ENCODE peak calls at places on chromosomes 16 and 17, in six cellular contexts. Z is A549; E is Peyer's patch; L is activated CD8-positive, alpha-beta memory T cell treated with anti-CD3 and anti-CD28 coated beads for 1 hour; J is hepatic stellate cell; D is nucleus accumbens. C is an unnamed sample.
A peak's percentile ranks its signal among the peaks of the same experiment; 100 is the strongest.

GRCh38 chr16:54447606-54448440 is 161.2 kb upstream of the IRX3 start:
- DNase-seq in E (no peak), Z (peak; percentile 49), J (peak; percentile 7), D (no peak), L (no peak), C (no peak)

GRCh38 chr16:53094013-53094630 is 39.3 kb downstream of the CHD9 start:
- DNase-seq in Z (peak; percentile 74), J (no peak), D (no peak), L (peak; percentile 1), E (peak; percentile 90), C (no peak)

GRCh38 chr17:20059728-20060188 is 50.6 kb downstream of the SPECC1 start:
- DNase-seq in E (no peak), D (no peak), Z (peak; percentile 93), J (no peak), L (no peak), C (no peak)

GRCh38 chr17:41972571-41973411 is 6.2 kb downstream of the CNP start:
- DNase-seq in E (peak; percentile 86), J (no peak), L (no peak), D (no peak), Z (no peak), C (no peak)

GRCh38 chr16:65463652-65464260 is 341.9 kb upstream of the CDH11 start:
- DNase-seq in E (no peak), Z (no peak), L (no peak), D (no peak), J (no peak), C (no peak)

GRCh38 chr17:67685351-67685750 is 32.4 kb upstream of the NOL11 start:
- DNase-seq in D (no peak), J (no peak), E (no peak), Z (no peak), L (no peak), C (no peak)

GRCh38 chr16:49635591-49636581 is 220.0 kb downstream of the ZNF423 start:
- DNase-seq in Z (no peak), D (no peak), J (no peak), L (no peak), E (no peak), C (no peak)

GRCh38 chr17:82257473-82257872 is 16.0 kb downstream of the CSNK1D start:
- DNase-seq in E (peak; percentile 67), D (peak; percentile 37), J (no peak), L (peak; percentile 59), Z (peak; percentile 74), C (peak; percentile 71)

GRCh38 chr16:82584553-82585152 is 42.1 kb upstream of the CDH13 start:
- DNase-seq in L (no peak), Z (no peak), D (no peak), J (no peak), E (no peak), C (peak; percentile 46)

GRCh38 chr16:80924372-80924978 is 82.2 kb downstream of the CMC2 start:
- DNase-seq in D (no peak), E (peak; percentile 73), L (no peak), J (peak; percentile 69), Z (peak; percentile 70), C (peak; percentile 49)

GRCh38 chr16:64478258-64478906 is 643.5 kb downstream of the CDH11 start:
- DNase-seq in L (no peak), E (no peak), D (no peak), Z (peak; percentile 11), J (peak; percentile 10), C (no peak)

GRCh38 chr17:45341389-45342158 is 24.8 kb upstream of the MAP3K14 start:
- DNase-seq in E (peak; percentile 50), L (no peak), Z (peak; percentile 94), D (no peak), J (peak; percentile 59), C (no peak)

GRCh38 chr17:81960130-81960958 is 643 bp downstream of the NOTUM start:
- DNase-seq in D (no peak), L (no peak), J (no peak), Z (peak; percentile 53), E (no peak), C (no peak)

GRCh38 chr17:60506312-60506711 is 19.7 kb downstream of the APPBP2 start:
- DNase-seq in Z (peak; percentile 50), E (no peak), D (no peak), J (peak; percentile 70), L (no peak), C (no peak)

GRCh38 chr17:27526603-27527002 is 70.4 kb downstream of the KSR1 start:
- DNase-seq in L (no peak), D (no peak), E (peak; percentile 72), J (no peak), Z (peak; percentile 52), C (no peak)

GRCh38 chr16:46832757-46833464 is 1.9 kb upstream of the C16orf87 start:
- DNase-seq in Z (no peak), L (no peak), E (no peak), D (no peak), J (no peak), C (no peak)